ENCODE peak calls at places on chromosomes 12 and 14, in eight cellular contexts. R is AG09319; N is GM12865; X is H9; L is fibroblast of villous mesenchyme; C is osteocyte; Q is CD8-positive, alpha-beta T cell; V is PC-9. B is an unnamed sample.
A peak's percentile ranks its signal among the peaks of the same experiment; 100 is the strongest.

GRCh38 chr12:4151362-4152121 is 122.0 kb upstream of the CCND2 start:
- DNase-seq in N (no peak), L (no peak), C (no peak), R (no peak), X (no peak), V (no peak), Q (no peak), B (no peak)

GRCh38 chr12:56469007-56469930 is 891 bp downstream of the SPRYD4 start:
- DNase-seq in V (no peak), Q (peak; percentile 7), X (no peak), N (peak; percentile 68), C (no peak), R (no peak), L (no peak), B (no peak)

GRCh38 chr14:55373784-55374725 is 37.6 kb downstream of the ATG14 start:
- DNase-seq in X (no peak), L (peak; percentile 53), Q (no peak), R (no peak), C (no peak), V (peak; percentile 46), N (peak; percentile 49), B (no peak)

GRCh38 chr12:100497105-100497795 is 23.6 kb downstream of the NR1H4 start:
- DNase-seq in N (no peak), X (no peak), C (no peak), L (no peak), R (no peak), V (no peak), Q (no peak), B (no peak)

GRCh38 chr14:89401241-89401640 is 15.8 kb downstream of the FOXN3 start:
- DNase-seq in N (no peak), V (no peak), C (no peak), X (no peak), Q (no peak), L (no peak), R (no peak), B (no peak)

GRCh38 chr14:70317091-70317968 is 42.2 kb downstream of the COX16 start:
- DNase-seq in X (peak; percentile 31), L (no peak), R (no peak), C (no peak), V (no peak), N (no peak), Q (no peak), B (no peak)

GRCh38 chr12:102061096-102061555 is 665 bp downstream of the WASHC3 start:
- DNase-seq in N (peak; percentile 81), L (peak; percentile 42), R (no peak), V (peak; percentile 44), Q (no peak), X (no peak), C (no peak), B (no peak)

GRCh38 chr14:66662374-66662773 is 154.4 kb downstream of the GPHN start:
- DNase-seq in Q (no peak), R (no peak), V (no peak), X (no peak), C (no peak), N (no peak), L (peak; percentile 27), B (peak; percentile 39)

GRCh38 chr14:105495990-105496830 is 5.2 kb downstream of the TEDC1 start:
- DNase-seq in V (no peak), R (no peak), C (no peak), Q (no peak), X (peak; percentile 18), L (no peak), N (no peak), B (no peak)

GRCh38 chr12:93245543-93245942 is 132.2 kb upstream of the NUDT4 start:
- DNase-seq in L (no peak), X (no peak), V (no peak), Q (peak; percentile 18), R (no peak), C (no peak), N (peak; percentile 94), B (no peak)

GRCh38 chr14:96252323-96253052 is 3.5 kb upstream of the BDKRB1 start:
- DNase-seq in N (no peak), Q (no peak), L (peak; percentile 58), R (no peak), X (no peak), C (no peak), V (no peak), B (no peak)

GRCh38 chr12:34388636-34389377 is 366.5 kb downstream of the ALG10 start:
- DNase-seq in V (no peak), Q (no peak), N (no peak), X (no peak), R (no peak), C (no peak), L (no peak), B (no peak)

GRCh38 chr12:95966287-95966870 is 23.2 kb downstream of the AMDHD1 start:
- DNase-seq in V (no peak), C (no peak), R (no peak), X (no peak), L (no peak), N (no peak), Q (no peak), B (no peak)

GRCh38 chr12:95960241-95960640 is 17.1 kb downstream of the AMDHD1 start:
- DNase-seq in R (no peak), V (no peak), Q (no peak), X (no peak), L (no peak), C (no peak), N (no peak), B (no peak)

GRCh38 chr12:95959107-95959506 is 16.0 kb downstream of the AMDHD1 start:
- DNase-seq in L (no peak), X (no peak), Q (no peak), R (no peak), V (peak; percentile 44), C (no peak), N (no peak), B (peak; percentile 6)

GRCh38 chr12:95967301-95967700 is 24.2 kb downstream of the AMDHD1 start:
- DNase-seq in L (no peak), Q (no peak), C (no peak), X (no peak), V (no peak), N (no peak), R (no peak), B (no peak)

DNA sequence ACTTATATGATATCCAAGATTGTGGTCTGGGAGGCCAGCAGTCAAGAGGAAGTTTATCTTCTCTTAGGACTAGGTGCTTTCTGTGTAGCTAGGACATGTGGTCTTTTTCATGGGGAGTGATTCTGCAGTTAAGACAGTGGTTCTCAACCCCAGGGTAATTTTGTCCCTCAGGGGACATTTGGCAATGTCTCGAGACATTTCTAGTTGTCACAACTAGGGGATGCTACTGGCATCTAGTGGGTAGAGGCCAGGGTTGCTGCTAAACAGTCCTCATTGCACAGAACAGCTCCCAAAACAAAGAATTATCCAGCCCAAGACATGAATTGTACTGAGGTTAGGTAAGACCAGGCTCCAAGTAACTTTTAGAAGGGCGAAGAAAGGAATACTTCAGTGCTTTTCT is 20.0 kb downstream of the AMDHD1 start:
- DNase-seq in X (no peak), V (no peak), N (peak; percentile 28), Q (no peak), R (no peak), C (no peak), L (no peak), B (peak; percentile 10)
- TF ChIP-seq CTCF in X (peak; percentile 61), V (no peak), N (peak; percentile 41), Q (no peak), R (no peak), C (peak; percentile 28), L (peak; percentile 17), B (no peak)

DNA sequence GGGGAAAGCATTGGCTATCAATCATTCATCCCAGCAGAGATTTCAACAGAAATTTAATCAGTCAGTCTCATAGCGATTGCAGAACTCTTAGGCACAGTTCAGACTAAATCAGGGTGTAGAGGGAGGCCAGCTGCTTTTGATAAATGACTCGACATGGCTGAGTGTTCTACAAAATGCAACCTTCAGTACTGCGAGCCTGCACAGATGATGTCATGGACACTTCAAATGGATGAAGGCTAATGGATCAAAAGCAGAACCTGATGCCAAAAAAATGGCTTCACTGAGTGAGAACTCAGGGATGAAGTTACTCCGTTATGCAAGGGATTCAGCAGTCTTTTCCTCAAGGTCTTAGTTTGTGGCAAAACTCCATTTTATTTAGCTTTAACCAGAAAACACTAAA is 167.3 kb downstream of the DACT1 start:
- DNase-seq in C (no peak), L (no peak), N (no peak), X (no peak), R (peak; percentile 74), Q (no peak), V (no peak), B (no peak)
- TF ChIP-seq CTCF in C (no peak), L (no peak), N (no peak), X (no peak), R (no peak), Q (no peak), V (no peak), B (no peak)

GRCh38 chr14:103854822-103855733 is 7.7 kb upstream of the PPP1R13B start:
- DNase-seq in C (no peak), N (no peak), Q (no peak), R (no peak), V (peak; percentile 45), L (no peak), X (peak; percentile 83), B (no peak)

GRCh38 chr14:103857256-103857655 is 9.9 kb upstream of the PPP1R13B start:
- DNase-seq in X (no peak), R (no peak), N (no peak), L (no peak), V (no peak), Q (no peak), C (no peak), B (no peak)

GRCh38 chr14:103855734-103856095 is 8.3 kb upstream of the PPP1R13B start:
- DNase-seq in V (no peak), N (no peak), L (no peak), X (no peak), Q (no peak), R (no peak), C (no peak), B (no peak)

GRCh38 chr14:103854017-103854808 is 6.8 kb upstream of the PPP1R13B start:
- DNase-seq in C (no peak), N (no peak), X (no peak), V (peak; percentile 83), L (no peak), Q (no peak), R (no peak), B (no peak)

GRCh38 chr14:103856105-103856504 is 8.7 kb upstream of the PPP1R13B start:
- DNase-seq in Q (no peak), C (no peak), V (no peak), X (peak; percentile 72), N (no peak), R (no peak), L (no peak), B (no peak)
- TF ChIP-seq CTCF in Q (no peak), C (no peak), V (no peak), X (peak; percentile 32), N (no peak), R (no peak), L (no peak), B (no peak)

DNA sequence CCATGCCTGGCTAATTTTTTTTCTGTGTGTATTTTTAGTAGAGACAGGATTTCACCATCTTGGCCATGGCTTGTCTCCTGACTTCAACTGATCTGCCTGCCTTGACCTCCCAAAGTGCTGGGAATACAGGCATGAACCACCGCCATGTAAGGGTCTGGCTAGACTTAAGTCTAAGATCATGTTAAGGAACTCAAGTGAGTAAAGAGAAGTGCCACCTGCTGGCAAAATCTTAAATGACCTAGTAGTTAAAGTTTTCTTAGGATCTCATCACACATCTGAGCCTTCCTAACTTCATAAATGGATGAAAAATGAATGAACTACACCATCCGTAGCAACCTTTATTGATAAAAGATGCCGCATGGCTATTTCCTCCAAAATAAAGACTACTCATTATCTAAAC is 1.7 kb upstream of the C12orf56 start:
- DNase-seq in L (peak; percentile 61), Q (no peak), X (no peak), R (no peak), N (peak; percentile 57), V (no peak), C (no peak), B (peak; percentile 45)
- TF ChIP-seq CTCF in L (peak; percentile 50), Q (peak; percentile 28), X (peak; percentile 65), R (peak; percentile 30), N (peak; percentile 28), V (peak; percentile 52), C (peak; percentile 51), B (peak; percentile 24)

B was measured in Calu3.